ENCODE peak calls at places on chromosomes 7 and 10, in eight cellular contexts. T is NT2/D1, O is T follicular helper cell, I is aorta, Q is A549, E is non-pigmented ciliary epithelial cell, U is cardiac muscle cell, V is stomach. Y is an unnamed sample.

GRCh38 chr7:1298938-1299885 is 66.5 kb downstream of the UNCX start:
- DNase-seq in T (no peak), O (no peak), I (no peak), Q (no peak), E (no peak), U (no peak), V (no peak), Y (no peak)

GRCh38 chr7:111014074-111014473 is 76.9 kb upstream of the LRRN3 start:
- DNase-seq in T (no peak), O (no peak), I (no peak), Q (no peak), E (no peak), U (peak), V (no peak), Y (no peak)

GRCh38 chr10:110512461-110513187 is 14.9 kb downstream of the DUSP5 start:
- DNase-seq in T (no peak), O (no peak), I (peak), Q (peak), E (no peak), U (peak), V (no peak), Y (peak)

GRCh38 chr10:121624778-121625330 is 26.6 kb upstream of the FGFR2 start:
- DNase-seq in T (no peak), O (no peak), I (no peak), Q (no peak), E (no peak), U (no peak), V (no peak), Y (no peak)

GRCh38 chr10:49612513-49613159 is 1.2 kb upstream of the CHAT start:
- DNase-seq in T (peak), O (no peak), I (peak), Q (no peak), E (no peak), U (no peak), V (no peak), Y (no peak)

GRCh38 chr10:118286051-118286838 is 55.9 kb downstream of the FAM204A start:
- DNase-seq in T (no peak), O (no peak), I (no peak), Q (no peak), E (no peak), U (no peak), V (no peak), Y (no peak)

GRCh38 chr7:91311844-91312243 is 47.6 kb downstream of the FZD1 start:
- DNase-seq in T (no peak), O (no peak), I (no peak), Q (no peak), E (no peak), U (no peak), V (no peak), Y (no peak)

GRCh38 chr10:91607661-91608442 is 25.0 kb downstream of the PPP1R3C start:
- DNase-seq in T (no peak), O (no peak), I (no peak), Q (no peak), E (no peak), U (peak), V (no peak), Y (no peak)

GRCh38 chr7:40870108-40870507 is 735.3 kb downstream of the SUGCT start:
- DNase-seq in T (no peak), O (no peak), I (no peak), Q (no peak), E (no peak), U (no peak), V (no peak), Y (no peak)

GRCh38 chr10:79328737-79329504 is 18.3 kb upstream of the PPIF start:
- DNase-seq in T (no peak), O (no peak), I (peak), Q (peak), E (no peak), U (no peak), V (no peak), Y (no peak)

GRCh38 chr7:142882338-142882678 is 3.2 kb downstream of the TRPV6 start:
- DNase-seq in T (no peak), O (no peak), I (peak), Q (no peak), E (no peak), U (no peak), V (no peak), Y (no peak)

GRCh38 chr10:124707546-124707945 is 36.6 kb downstream of the FAM53B start:
- DNase-seq in T (no peak), O (no peak), I (peak), Q (no peak), E (no peak), U (no peak), V (no peak), Y (no peak)

GRCh38 chr7:117072620-117073118 is 119.4 kb downstream of the ST7 start:
- DNase-seq in T (no peak), O (no peak), I (peak), Q (no peak), E (no peak), U (peak), V (peak), Y (peak)

GRCh38 chr7:32761451-32762320 is 129.9 kb downstream of the KBTBD2 start:
- DNase-seq in T (no peak), O (no peak), I (no peak), Q (no peak), E (no peak), U (peak), V (no peak), Y (no peak)

GRCh38 chr7:84548366-84549085 is 353.9 kb upstream of the SEMA3A start:
- DNase-seq in T (peak), O (no peak), I (no peak), Q (no peak), E (peak), U (peak), V (no peak), Y (no peak)

GRCh38 chr7:155375337-155376277 is 77.9 kb downstream of the INSIG1 start:
- DNase-seq in T (no peak), O (no peak), I (no peak), Q (no peak), E (no peak), U (peak), V (no peak), Y (no peak)

GRCh38 chr7:99618726-99619125 is 2.0 kb downstream of the ZSCAN25 start:
- DNase-seq in T (no peak), O (no peak), I (no peak), Q (peak), E (peak), U (no peak), V (no peak), Y (no peak)

GRCh38 chr7:140358771-140359095 is 39.6 kb downstream of the SLC37A3 start:
- DNase-seq in T (no peak), O (no peak), I (no peak), Q (no peak), E (no peak), U (no peak), V (no peak), Y (no peak)

GRCh38 chr7:30028749-30029635 is 780 bp downstream of the PLEKHA8 start:
- DNase-seq in T (no peak), O (no peak), I (no peak), Q (peak), E (no peak), U (peak), V (no peak), Y (no peak)

GRCh38 chr10:36542493-36542892 is 582.9 kb upstream of the ANKRD30A start:
- DNase-seq in T (no peak), O (no peak), I (no peak), Q (no peak), E (no peak), U (peak), V (no peak), Y (no peak)

GRCh38 chr7:151185762-151186639 is 1.0 kb downstream of the ASB10 start:
- DNase-seq in T (no peak), O (no peak), I (peak), Q (no peak), E (no peak), U (no peak), V (no peak), Y (no peak)

GRCh38 chr10:112631501-112632410 is 184.7 kb downstream of the VTI1A start:
- DNase-seq in T (no peak), O (no peak), I (no peak), Q (no peak), E (no peak), U (peak), V (no peak), Y (peak)